ENCODE peak calls at places on chromosomes 13 and 19, in five cellular contexts. T is A673, O is tibial artery, R is psoas muscle, Q is testis. Y is an unnamed sample. For H3K4me1, the result is how much of the 10 kb centered on the place peaks cover.

GRCh38 chr19:5057860-5058259 is 88.9 kb downstream of the KDM4B start:
- DNase-seq in T (no peak), O (no peak), R (no peak), Q (no peak), Y (peak)

GRCh38 chr13:113802090-113802531 is 43.1 kb downstream of the TMEM255B start:
- DNase-seq in T (no peak), O (peak), R (no peak), Q (peak), Y (peak)

GRCh38 chr13:30616927-30617314 is 799 bp upstream of the USPL1 start:
- DNase-seq in T (peak), O (peak), R (no peak), Q (peak), Y (peak)

GRCh38 chr13:33108620-33109019 is 92.4 kb downstream of the KL start:
- DNase-seq in T (no peak), O (no peak), R (no peak), Q (no peak), Y (no peak)

GRCh38 chr19:30044273-30045259 is 102.5 kb downstream of the URI1 start:
- DNase-seq in T (no peak), O (no peak), R (no peak), Q (no peak), Y (no peak)

GRCh38 chr19:2266183-2266993 is 10.2 kb upstream of the JSRP1 start:
- DNase-seq in T (no peak), O (peak), R (peak), Q (peak), Y (no peak)

GRCh38 chr13:111474136-111475002 is 153.9 kb downstream of the TEX29 start:
- DNase-seq in T (peak), O (no peak), R (no peak), Q (peak), Y (peak)

GRCh38 chr19:1315470-1316166 is 29.9 kb downstream of the EFNA2 start:
- DNase-seq in T (peak), O (no peak), R (peak), Q (peak), Y (peak)

GRCh38 chr13:102974574-102975195 is 91.5 kb downstream of the SLC10A2 start:
- DNase-seq in T (no peak), O (no peak), R (no peak), Q (no peak), Y (no peak)

GRCh38 chr13:75963318-75963717 is 327.2 kb downstream of the LMO7 start:
- DNase-seq in T (no peak), O (no peak), R (no peak), Q (no peak), Y (no peak)

GRCh38 chr19:11165486-11166030 is 10.0 kb upstream of the SPC24 start:
- DNase-seq in T (no peak), O (no peak), R (no peak), Q (no peak), Y (no peak)

GRCh38 chr19:51016798-51017683 is 2.5 kb downstream of the KLK10 start:
- DNase-seq in T (peak), O (no peak), R (no peak), Q (peak), Y (peak)

GRCh38 chr19:52398091-52398461 is 427 bp downstream of the ZNF528 start:
- DNase-seq in T (no peak), O (no peak), R (peak), Q (no peak), Y (peak)
- TF ChIP-seq CTCF in T (no peak), O (no peak), R (no peak), Q (no peak), Y (peak)

DNA sequence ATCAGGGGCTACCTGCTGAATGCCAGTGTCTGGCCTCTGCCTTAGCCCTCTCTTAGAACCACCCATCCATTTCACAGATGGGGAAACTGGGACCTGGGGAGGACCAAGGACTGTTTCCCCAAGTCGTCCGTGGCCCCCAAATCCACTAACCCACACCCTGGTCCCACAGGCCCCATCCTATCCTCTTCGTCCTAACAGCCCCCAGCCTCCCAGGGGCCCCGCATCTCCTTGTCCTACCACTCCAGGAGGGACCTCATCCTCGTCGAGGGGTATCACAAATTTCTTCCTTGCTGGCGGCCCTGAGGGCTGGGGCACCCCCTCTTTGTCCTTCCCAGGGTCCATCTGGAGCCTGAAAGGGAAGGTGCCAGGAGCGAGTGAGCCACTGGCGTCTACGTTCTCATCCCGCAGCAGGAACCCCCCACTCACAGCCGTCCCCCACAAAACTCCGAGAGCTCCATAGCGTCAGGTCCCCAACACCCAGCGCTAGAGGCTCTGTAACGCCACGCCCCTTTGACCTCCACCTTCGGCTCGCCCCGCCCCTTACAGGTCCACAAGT is 606 bp downstream of the ERCC1 start:
- DNase-seq in T (no peak), O (no peak), R (no peak), Q (no peak), Y (no peak)
- H3K4me1 ChIP-seq in T (under half), O (under half), R (under half), Q (under half), Y (under half)

GRCh38 chr13:43942301-43942700 is 62.6 kb downstream of the LACC1 start:
- DNase-seq in T (no peak), O (no peak), R (no peak), Q (no peak), Y (no peak)
- TF ChIP-seq CTCF in T (no peak), O (no peak), R (no peak), Q (no peak), Y (no peak)

DNA sequence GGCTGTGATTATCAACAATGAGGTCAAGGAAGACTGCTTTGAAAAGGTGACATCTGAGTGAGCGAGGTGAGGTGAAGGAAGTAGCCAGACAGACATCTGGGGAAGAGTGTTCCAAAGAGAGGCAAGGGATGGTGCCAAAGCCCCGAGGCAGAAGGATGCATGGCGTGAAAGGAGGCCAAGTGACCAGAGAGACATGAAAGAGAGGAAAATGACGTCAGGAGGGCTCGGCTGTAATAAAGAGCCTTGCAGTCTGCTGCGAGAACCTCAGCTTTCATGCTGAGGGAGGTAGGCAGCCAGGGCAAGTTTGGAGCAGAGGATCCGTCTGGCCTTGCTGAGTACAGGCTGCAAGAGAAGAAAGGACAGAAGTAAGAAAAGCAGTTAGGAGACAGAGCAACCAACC is 50.8 kb downstream of the FOXO1 start:
- DNase-seq in T (no peak), O (no peak), R (no peak), Q (no peak), Y (no peak)
- H3K4me1 ChIP-seq in T (under half), O (under half), R (half or more), Q (under half), Y (under half)

DNA sequence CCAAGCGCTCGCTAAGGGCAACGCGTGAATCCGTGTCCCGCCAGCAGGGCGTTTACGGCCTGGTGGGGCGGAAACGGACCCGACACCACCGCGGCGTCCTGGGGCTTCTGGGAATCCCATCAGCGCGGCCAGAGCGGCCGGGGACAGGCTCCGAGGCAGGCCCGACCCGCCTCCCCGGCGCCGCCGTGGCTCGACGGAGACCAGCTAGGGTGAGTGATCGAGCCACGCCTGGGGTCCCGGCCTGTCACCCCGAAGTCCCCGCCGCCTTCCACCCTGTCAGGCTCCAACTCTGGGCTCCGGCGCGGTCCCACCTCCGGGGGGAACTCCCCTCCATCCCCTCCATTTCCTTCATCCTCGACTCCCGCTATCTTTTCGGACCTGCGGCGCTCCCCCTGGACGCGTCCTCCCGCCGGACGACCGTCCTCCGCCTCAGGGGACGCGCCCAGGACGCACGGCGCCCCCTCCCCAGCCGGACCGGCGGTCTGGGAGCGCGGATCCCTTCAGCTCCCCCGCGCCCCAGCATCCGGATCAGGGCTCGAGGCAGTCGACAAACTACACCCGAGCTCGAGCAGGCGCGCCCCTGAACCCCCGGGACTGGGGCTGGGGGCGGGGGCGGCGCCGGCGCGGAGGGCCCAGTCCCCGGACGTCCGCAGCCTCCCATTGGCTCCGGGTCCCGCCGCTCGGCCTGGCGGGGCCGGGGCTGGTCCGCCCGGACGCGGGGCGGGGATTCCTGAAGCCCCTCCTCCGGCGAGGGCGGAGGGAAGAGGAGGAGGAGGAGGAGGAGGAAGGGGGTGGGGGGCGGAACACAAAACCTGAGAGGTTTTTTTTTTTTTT is 643 bp upstream of the BICRA start:
- DNase-seq in T (peak), O (peak), R (peak), Q (peak), Y (peak)
- TF ChIP-seq CTCF in T (no peak), O (peak), R (peak), Q (peak), Y (peak)